ENCODE peak calls at places on chromosomes 4 and X, in nine cellular contexts. One of them, this sample, is unnamed.

GRCh38 chr4:28251831-28252230 is 1391.2 kb downstream of the STIM2 start:
- DNase-seq in psoas muscle: no peak
- DNase-seq in activated CD8-positive, alpha-beta T cell treated with anti-CD3 and anti-CD28 coated beads for 36 hours: no peak
- DNase-seq in cardiac muscle cell: no peak
- DNase-seq in astrocyte of the cerebellum: no peak
- DNase-seq in bronchial epithelial cell: peak; percentile 58
- DNase-seq in dorsolateral prefrontal cortex: no peak
- DNase-seq in sigmoid colon: no peak
- DNase-seq in neural crest cell: no peak
- DNase-seq in this sample: no peak

GRCh38 chrX:138791551-138791950 is 80.0 kb upstream of the FGF13 start:
- DNase-seq in psoas muscle: no peak
- DNase-seq in activated CD8-positive, alpha-beta T cell treated with anti-CD3 and anti-CD28 coated beads for 36 hours: no peak
- DNase-seq in cardiac muscle cell: no peak
- DNase-seq in astrocyte of the cerebellum: no peak
- DNase-seq in bronchial epithelial cell: no peak
- DNase-seq in dorsolateral prefrontal cortex: no peak
- DNase-seq in sigmoid colon: no peak
- DNase-seq in neural crest cell: no peak
- DNase-seq in this sample: no peak

GRCh38 chr4:123397276-123398150 is 918 bp downstream of the SPRY1 start:
- DNase-seq in psoas muscle: peak; percentile 73
- DNase-seq in activated CD8-positive, alpha-beta T cell treated with anti-CD3 and anti-CD28 coated beads for 36 hours: peak; percentile 76
- DNase-seq in cardiac muscle cell: peak; percentile 78
- DNase-seq in astrocyte of the cerebellum: no peak
- DNase-seq in bronchial epithelial cell: peak; percentile 63
- DNase-seq in dorsolateral prefrontal cortex: no peak
- DNase-seq in sigmoid colon: peak; percentile 78
- DNase-seq in neural crest cell: peak; percentile 59
- DNase-seq in this sample: no peak

GRCh38 chr4:153075836-153076235 is 128.4 kb upstream of the TRIM2 start:
- DNase-seq in psoas muscle: no peak
- DNase-seq in activated CD8-positive, alpha-beta T cell treated with anti-CD3 and anti-CD28 coated beads for 36 hours: no peak
- DNase-seq in cardiac muscle cell: no peak
- DNase-seq in astrocyte of the cerebellum: no peak
- DNase-seq in bronchial epithelial cell: no peak
- DNase-seq in dorsolateral prefrontal cortex: no peak
- DNase-seq in sigmoid colon: no peak
- DNase-seq in neural crest cell: no peak
- DNase-seq in this sample: no peak

GRCh38 chrX:42602566-42602965 is 175.4 kb downstream of the PPP1R2C start:
- DNase-seq in psoas muscle: no peak
- DNase-seq in activated CD8-positive, alpha-beta T cell treated with anti-CD3 and anti-CD28 coated beads for 36 hours: no peak
- DNase-seq in cardiac muscle cell: no peak
- DNase-seq in astrocyte of the cerebellum: no peak
- DNase-seq in bronchial epithelial cell: no peak
- DNase-seq in dorsolateral prefrontal cortex: no peak
- DNase-seq in sigmoid colon: no peak
- DNase-seq in neural crest cell: no peak
- DNase-seq in this sample: no peak

GRCh38 chr4:62410371-62411003 is 1210.4 kb downstream of the ADGRL3 start:
- DNase-seq in psoas muscle: no peak
- DNase-seq in activated CD8-positive, alpha-beta T cell treated with anti-CD3 and anti-CD28 coated beads for 36 hours: no peak
- DNase-seq in cardiac muscle cell: no peak
- DNase-seq in astrocyte of the cerebellum: no peak
- DNase-seq in bronchial epithelial cell: no peak
- DNase-seq in dorsolateral prefrontal cortex: no peak
- DNase-seq in sigmoid colon: no peak
- DNase-seq in neural crest cell: no peak
- DNase-seq in this sample: no peak

GRCh38 chr4:53532521-53532920 is 58.8 kb downstream of the LNX1 start:
- DNase-seq in psoas muscle: no peak
- DNase-seq in activated CD8-positive, alpha-beta T cell treated with anti-CD3 and anti-CD28 coated beads for 36 hours: no peak
- DNase-seq in cardiac muscle cell: peak; percentile 42
- DNase-seq in astrocyte of the cerebellum: no peak
- DNase-seq in bronchial epithelial cell: no peak
- DNase-seq in dorsolateral prefrontal cortex: no peak
- DNase-seq in sigmoid colon: no peak
- DNase-seq in neural crest cell: no peak
- DNase-seq in this sample: no peak

GRCh38 chr4:22434895-22435294 is 81.0 kb downstream of the ADGRA3 start:
- DNase-seq in psoas muscle: no peak
- DNase-seq in activated CD8-positive, alpha-beta T cell treated with anti-CD3 and anti-CD28 coated beads for 36 hours: peak; percentile 32
- DNase-seq in cardiac muscle cell: peak; percentile 71
- DNase-seq in astrocyte of the cerebellum: peak; percentile 31
- DNase-seq in bronchial epithelial cell: peak; percentile 53
- DNase-seq in dorsolateral prefrontal cortex: no peak
- DNase-seq in sigmoid colon: no peak
- DNase-seq in neural crest cell: peak; percentile 18
- DNase-seq in this sample: no peak

GRCh38 chrX:13759152-13759718 is 24.7 kb downstream of the OFD1 start:
- DNase-seq in psoas muscle: no peak
- DNase-seq in activated CD8-positive, alpha-beta T cell treated with anti-CD3 and anti-CD28 coated beads for 36 hours: no peak
- DNase-seq in cardiac muscle cell: no peak
- DNase-seq in astrocyte of the cerebellum: no peak
- DNase-seq in bronchial epithelial cell: no peak
- DNase-seq in dorsolateral prefrontal cortex: no peak
- DNase-seq in sigmoid colon: no peak
- DNase-seq in neural crest cell: no peak
- DNase-seq in this sample: no peak

DNA sequence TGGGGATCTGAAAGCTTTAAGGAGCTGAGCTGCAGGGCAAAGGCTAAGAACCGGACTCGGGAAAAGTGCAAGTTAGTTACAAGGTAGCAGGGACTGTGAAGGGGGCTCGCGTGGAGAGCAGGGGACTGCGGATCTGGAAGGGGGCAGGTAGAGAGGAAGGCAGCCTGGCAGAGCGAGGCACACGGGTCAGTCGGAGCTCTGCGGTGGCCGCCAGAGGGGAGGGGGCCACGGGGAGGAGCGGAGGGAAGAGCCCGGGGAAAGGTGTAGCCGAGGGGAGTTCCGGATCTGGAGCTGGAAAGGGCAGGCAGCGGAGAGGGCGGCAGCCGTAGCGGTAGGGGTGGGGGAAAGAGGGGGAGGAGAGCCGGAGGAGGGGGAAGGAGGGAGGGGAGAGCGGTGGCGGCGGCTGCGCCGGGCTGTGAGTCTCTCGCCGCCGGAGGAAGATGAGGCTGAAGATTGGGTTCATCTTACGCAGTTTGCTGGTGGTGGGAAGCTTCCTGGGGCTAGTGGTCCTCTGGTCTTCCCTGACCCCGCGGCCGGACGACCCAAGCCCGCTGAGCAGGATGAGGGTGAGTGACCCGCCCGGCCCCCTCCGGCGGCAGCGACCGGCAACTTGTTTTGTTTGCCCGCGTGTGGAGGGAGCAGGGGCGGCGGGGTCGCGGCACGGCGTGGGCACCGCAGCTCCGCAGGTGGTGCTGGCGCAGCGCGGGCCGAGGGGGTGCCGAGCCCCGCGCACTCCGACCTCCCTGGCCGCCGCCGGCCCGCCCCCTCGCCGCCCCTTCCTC is at the start of gene GALNT7:
- DNase-seq in psoas muscle: peak; percentile 45
- DNase-seq in activated CD8-positive, alpha-beta T cell treated with anti-CD3 and anti-CD28 coated beads for 36 hours: peak; percentile 76
- DNase-seq in cardiac muscle cell: peak; percentile 73
- DNase-seq in astrocyte of the cerebellum: no peak
- DNase-seq in bronchial epithelial cell: peak; percentile 48
- DNase-seq in dorsolateral prefrontal cortex: peak; percentile 32
- DNase-seq in sigmoid colon: peak; percentile 87
- DNase-seq in neural crest cell: peak; percentile 70
- DNase-seq in this sample: peak; percentile 23
- TF ChIP-seq CTCF in psoas muscle: no peak
- TF ChIP-seq CTCF in activated CD8-positive, alpha-beta T cell treated with anti-CD3 and anti-CD28 coated beads for 36 hours: no peak
- TF ChIP-seq CTCF in cardiac muscle cell: no peak
- TF ChIP-seq CTCF in astrocyte of the cerebellum: no peak
- TF ChIP-seq CTCF in bronchial epithelial cell: peak; percentile 6
- TF ChIP-seq CTCF in dorsolateral prefrontal cortex: no peak
- TF ChIP-seq CTCF in sigmoid colon: no peak
- TF ChIP-seq CTCF in neural crest cell: no peak
- TF ChIP-seq CTCF in this sample: no peak

DNA sequence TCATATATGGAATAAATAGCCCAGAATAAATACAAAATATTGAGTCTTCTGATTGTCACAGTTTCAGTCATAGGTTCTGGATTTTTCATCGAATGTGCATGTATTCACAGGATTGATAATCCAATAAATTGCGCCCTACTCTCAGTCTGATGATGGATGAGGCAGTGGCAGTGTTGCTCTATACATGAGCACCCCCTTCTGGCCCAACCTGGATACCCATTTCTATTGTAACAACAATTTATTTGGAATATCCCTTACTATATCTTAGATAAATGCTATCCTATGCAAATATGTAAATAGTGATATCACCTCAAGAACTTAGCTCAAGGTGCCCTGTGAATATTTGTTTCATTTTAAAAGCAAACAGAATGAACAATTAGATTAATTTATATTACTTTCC is 733.7 kb upstream of the PABPC4L start:
- DNase-seq in psoas muscle: no peak
- DNase-seq in activated CD8-positive, alpha-beta T cell treated with anti-CD3 and anti-CD28 coated beads for 36 hours: peak; percentile 19
- DNase-seq in cardiac muscle cell: peak; percentile 11
- DNase-seq in astrocyte of the cerebellum: no peak
- DNase-seq in bronchial epithelial cell: peak; percentile 1
- DNase-seq in dorsolateral prefrontal cortex: no peak
- DNase-seq in sigmoid colon: no peak
- DNase-seq in neural crest cell: peak; percentile 37
- DNase-seq in this sample: no peak
- TF ChIP-seq CTCF in psoas muscle: peak; percentile 5
- TF ChIP-seq CTCF in activated CD8-positive, alpha-beta T cell treated with anti-CD3 and anti-CD28 coated beads for 36 hours: no peak
- TF ChIP-seq CTCF in cardiac muscle cell: peak; percentile 30
- TF ChIP-seq CTCF in astrocyte of the cerebellum: peak; percentile 29
- TF ChIP-seq CTCF in bronchial epithelial cell: no peak
- TF ChIP-seq CTCF in dorsolateral prefrontal cortex: no peak
- TF ChIP-seq CTCF in sigmoid colon: no peak
- TF ChIP-seq CTCF in neural crest cell: peak; percentile 61
- TF ChIP-seq CTCF in this sample: no peak

GRCh38 chr4:185061610-185062009 is 43.3 kb downstream of the HELT start:
- DNase-seq in psoas muscle: no peak
- DNase-seq in activated CD8-positive, alpha-beta T cell treated with anti-CD3 and anti-CD28 coated beads for 36 hours: no peak
- DNase-seq in cardiac muscle cell: no peak
- DNase-seq in astrocyte of the cerebellum: no peak
- DNase-seq in bronchial epithelial cell: no peak
- DNase-seq in dorsolateral prefrontal cortex: no peak
- DNase-seq in sigmoid colon: no peak
- DNase-seq in neural crest cell: no peak
- DNase-seq in this sample: no peak
- TF ChIP-seq CTCF in psoas muscle: no peak
- TF ChIP-seq CTCF in activated CD8-positive, alpha-beta T cell treated with anti-CD3 and anti-CD28 coated beads for 36 hours: no peak
- TF ChIP-seq CTCF in cardiac muscle cell: no peak
- TF ChIP-seq CTCF in astrocyte of the cerebellum: no peak
- TF ChIP-seq CTCF in bronchial epithelial cell: no peak
- TF ChIP-seq CTCF in dorsolateral prefrontal cortex: no peak
- TF ChIP-seq CTCF in sigmoid colon: no peak
- TF ChIP-seq CTCF in neural crest cell: no peak
- TF ChIP-seq CTCF in this sample: no peak

DNA sequence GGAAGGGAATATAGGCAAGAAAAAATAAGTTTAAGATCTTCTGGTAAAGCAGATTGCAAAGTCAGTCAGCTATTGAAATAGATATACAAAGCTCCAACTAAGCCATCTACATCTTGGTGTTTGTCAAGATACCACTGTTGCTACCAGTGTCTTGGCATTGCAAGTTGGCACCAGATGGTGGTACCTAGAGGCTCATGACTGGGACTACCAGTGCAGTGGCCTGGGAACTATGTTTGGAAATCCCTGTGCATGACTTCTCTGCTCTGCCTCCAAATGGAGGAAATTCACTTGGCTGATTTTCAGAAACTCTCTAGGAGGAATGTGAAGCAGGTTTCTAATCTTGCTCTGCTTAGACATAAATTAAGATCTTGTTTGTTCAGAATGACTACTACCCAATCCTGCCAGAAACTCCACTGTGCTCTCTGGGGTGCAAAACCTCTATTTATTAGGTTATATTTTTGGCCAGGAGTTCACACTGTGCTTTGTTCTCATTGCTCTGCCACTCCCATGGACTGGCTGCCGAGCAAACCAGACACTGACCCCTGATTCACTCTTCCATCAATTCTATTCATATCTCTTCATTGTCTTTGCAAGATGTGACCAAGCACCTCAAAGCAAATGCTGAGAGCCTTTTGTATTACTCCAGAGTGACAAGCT is 272.4 kb upstream of the FGF16 start:
- DNase-seq in psoas muscle: no peak
- DNase-seq in activated CD8-positive, alpha-beta T cell treated with anti-CD3 and anti-CD28 coated beads for 36 hours: no peak
- DNase-seq in cardiac muscle cell: no peak
- DNase-seq in astrocyte of the cerebellum: no peak
- DNase-seq in bronchial epithelial cell: no peak
- DNase-seq in dorsolateral prefrontal cortex: no peak
- DNase-seq in sigmoid colon: no peak
- DNase-seq in neural crest cell: no peak
- DNase-seq in this sample: no peak
- TF ChIP-seq CTCF in psoas muscle: no peak
- TF ChIP-seq CTCF in activated CD8-positive, alpha-beta T cell treated with anti-CD3 and anti-CD28 coated beads for 36 hours: no peak
- TF ChIP-seq CTCF in cardiac muscle cell: no peak
- TF ChIP-seq CTCF in astrocyte of the cerebellum: no peak
- TF ChIP-seq CTCF in bronchial epithelial cell: no peak
- TF ChIP-seq CTCF in dorsolateral prefrontal cortex: no peak
- TF ChIP-seq CTCF in sigmoid colon: no peak
- TF ChIP-seq CTCF in neural crest cell: no peak
- TF ChIP-seq CTCF in this sample: no peak

GRCh38 chrX:21194526-21194925 is 179.7 kb upstream of the CNKSR2 start:
- DNase-seq in psoas muscle: no peak
- DNase-seq in activated CD8-positive, alpha-beta T cell treated with anti-CD3 and anti-CD28 coated beads for 36 hours: no peak
- DNase-seq in cardiac muscle cell: no peak
- DNase-seq in astrocyte of the cerebellum: no peak
- DNase-seq in bronchial epithelial cell: no peak
- DNase-seq in dorsolateral prefrontal cortex: no peak
- DNase-seq in sigmoid colon: no peak
- DNase-seq in neural crest cell: no peak
- DNase-seq in this sample: no peak

DNA sequence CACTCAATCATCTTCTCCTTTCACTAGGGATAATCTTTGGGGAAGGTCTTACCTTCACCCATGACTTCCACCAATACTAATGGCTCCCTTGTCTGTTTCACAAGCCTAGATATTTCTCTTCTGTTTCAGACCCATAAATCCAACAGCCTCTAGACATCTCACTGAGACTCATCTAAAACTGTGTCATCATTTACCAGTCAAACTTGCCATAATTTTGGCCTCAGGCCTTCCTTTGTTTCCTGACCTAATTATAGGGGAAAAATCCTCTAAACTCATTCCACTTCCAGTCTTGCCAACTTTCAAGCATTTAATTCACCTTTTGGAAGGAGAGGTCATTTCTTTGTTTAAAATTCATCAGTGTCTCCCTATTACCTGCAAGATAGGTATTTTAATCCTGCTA is 181.0 kb upstream of the CNKSR2 start:
- DNase-seq in psoas muscle: no peak
- DNase-seq in activated CD8-positive, alpha-beta T cell treated with anti-CD3 and anti-CD28 coated beads for 36 hours: no peak
- DNase-seq in cardiac muscle cell: no peak
- DNase-seq in astrocyte of the cerebellum: no peak
- DNase-seq in bronchial epithelial cell: no peak
- DNase-seq in dorsolateral prefrontal cortex: no peak
- DNase-seq in sigmoid colon: no peak
- DNase-seq in neural crest cell: no peak
- DNase-seq in this sample: no peak
- TF ChIP-seq CTCF in psoas muscle: no peak
- TF ChIP-seq CTCF in activated CD8-positive, alpha-beta T cell treated with anti-CD3 and anti-CD28 coated beads for 36 hours: no peak
- TF ChIP-seq CTCF in cardiac muscle cell: no peak
- TF ChIP-seq CTCF in astrocyte of the cerebellum: no peak
- TF ChIP-seq CTCF in bronchial epithelial cell: no peak
- TF ChIP-seq CTCF in dorsolateral prefrontal cortex: no peak
- TF ChIP-seq CTCF in sigmoid colon: no peak
- TF ChIP-seq CTCF in neural crest cell: no peak
- TF ChIP-seq CTCF in this sample: no peak

This sample was measured in omental fat pad.